ENCODE peak calls at places on chromosomes 3 and 15, in six cellular contexts. O is NCI-H187 treated with DMSO at 0.1 percent for 48 hours; A is stimulated activated CD8-positive, alpha-beta memory T cell treated with anti-CD3 and anti-CD28 coated beads, Interleukin-7, amount 100 ng/mL, for 1 hour; H is neuronal stem cell; Z is BE2C; W is GM04503. G is an unnamed sample.

GRCh38 chr3:46750555-46751038 is 32.9 kb upstream of the PRSS50 start:
- DNase-seq in O (no peak), A (no peak), H (no peak), Z (no peak), W (no peak), G (no peak)

GRCh38 chr3:156742401-156742800 is 68.0 kb downstream of the TIPARP start:
- DNase-seq in O (no peak), A (no peak), H (no peak), Z (no peak), W (no peak), G (no peak)

GRCh38 chr3:141845407-141846049 is 30.9 kb upstream of the ATP1B3 start:
- DNase-seq in O (no peak), A (peak), H (no peak), Z (no peak), W (no peak), G (no peak)

GRCh38 chr3:126407412-126408044 is 12.8 kb downstream of the CFAP100 start:
- DNase-seq in O (no peak), A (no peak), H (no peak), Z (no peak), W (no peak), G (no peak)

GRCh38 chr3:43968465-43968864 is 273.2 kb upstream of the TOPAZ1 start:
- DNase-seq in O (no peak), A (no peak), H (no peak), Z (no peak), W (no peak), G (no peak)

GRCh38 chr15:69408841-69409240 is 5.3 kb upstream of the KIF23 start:
- DNase-seq in O (no peak), A (no peak), H (no peak), Z (no peak), W (no peak), G (no peak)

GRCh38 chr3:99962703-99963102 is 145.0 kb downstream of the CMSS1 start:
- DNase-seq in O (no peak), A (no peak), H (no peak), Z (no peak), W (peak), G (no peak)

GRCh38 chr15:89783111-89783860 is 7.2 kb downstream of the MESP2 start:
- DNase-seq in O (no peak), A (no peak), H (no peak), Z (peak), W (peak), G (no peak)

GRCh38 chr3:46017720-46018119 is 9.6 kb downstream of the XCR1 start:
- DNase-seq in O (no peak), A (no peak), H (no peak), Z (no peak), W (no peak), G (no peak)

GRCh38 chr3:171353423-171353822 is 106.8 kb downstream of the TNIK start:
- DNase-seq in O (no peak), A (no peak), H (no peak), Z (no peak), W (no peak), G (no peak)

GRCh38 chr3:182792901-182793662 is at the start of gene ATP11B:
- DNase-seq in O (no peak), A (peak), H (peak), Z (peak), W (no peak), G (peak)

GRCh38 chr15:63599401-63600000 is 2.3 kb downstream of the FBXL22 start:
- DNase-seq in O (no peak), A (no peak), H (no peak), Z (peak), W (no peak), G (peak)

GRCh38 chr3:126685041-126685440 is 19.0 kb upstream of the CHCHD6 start:
- DNase-seq in O (no peak), A (no peak), H (no peak), Z (no peak), W (no peak), G (peak)

GRCh38 chr15:67183443-67184169 is 70.9 kb downstream of the AAGAB start:
- DNase-seq in O (no peak), A (no peak), H (no peak), Z (no peak), W (peak), G (no peak)

GRCh38 chr3:156443079-156443478 is 111.8 kb downstream of the SSR3 start:
- DNase-seq in O (no peak), A (no peak), H (no peak), Z (no peak), W (no peak), G (no peak)

GRCh38 chr3:184234224-184234623 is 4.8 kb downstream of the VWA5B2 start:
- DNase-seq in O (no peak), A (no peak), H (no peak), Z (peak), W (peak), G (no peak)

GRCh38 chr15:90931737-90932659 is at the start of gene HDDC3:
- DNase-seq in O (peak), A (peak), H (peak), Z (peak), W (no peak), G (peak)

GRCh38 chr3:121942116-121942786 is 48.0 kb downstream of the SLC15A2 start:
- DNase-seq in O (no peak), A (no peak), H (no peak), Z (no peak), W (no peak), G (no peak)

GRCh38 chr3:45907769-45908705 is 21.7 kb downstream of the CCR9 start:
- DNase-seq in O (no peak), A (no peak), H (no peak), Z (no peak), W (no peak), G (no peak)

GRCh38 chr3:5205165-5205941 is 17.8 kb downstream of the EDEM1 start:
- DNase-seq in O (no peak), A (no peak), H (no peak), Z (no peak), W (no peak), G (peak)

GRCh38 chr15:83959477-83959876 is 276.1 kb upstream of the GOLGA6L4 start:
- DNase-seq in O (no peak), A (no peak), H (no peak), Z (no peak), W (no peak), G (no peak)

GRCh38 chr3:184643442-184643841 is 68.4 kb downstream of the MAGEF1 start:
- DNase-seq in O (no peak), A (no peak), H (no peak), Z (no peak), W (no peak), G (no peak)

GRCh38 chr3:150327678-150328667 is 80.1 kb upstream of the TSC22D2 start:
- DNase-seq in O (peak), A (no peak), H (no peak), Z (no peak), W (no peak), G (no peak)

GRCh38 chr15:59191855-59192237 is 14.8 kb upstream of the LDHAL6B start:
- DNase-seq in O (no peak), A (no peak), H (no peak), Z (no peak), W (peak), G (no peak)

G was measured in memory B cell.